ENCODE peak calls at places on chromosomes 12 and 14, in nine cellular contexts. M is NCI-H510A treated with DMSO at 0.1 percent for 48 hours; C is activated T-helper 1 cell treated with Interleukin-2 at 50 U/mL for 16 hours; J is activated naive CD4-positive, alpha-beta T cell treated with Interleukin-2 at 50 U/mL for 16 hours; F is activated CD4-positive, alpha-beta T cell treated with anti-CD3 and anti-CD28 coated beads, Interleukin-2, amount 50 U/mL, for 1 hour; U is AG04450; Y is CD8-positive, alpha-beta T cell; E is DMS79 treated with DMSO at 0.1 percent for 48 hours; N is left cardiac atrium. A is an unnamed sample.

GRCh38 chr12:10067942-10068341 is 30.8 kb downstream of the CLEC1A start:
- DNase-seq in M (no peak), C (no peak), J (no peak), F (no peak), U (no peak), Y (no peak), E (no peak), N (no peak), A (peak; percentile 36)

GRCh38 chr14:94112513-94113060 is 2.1 kb downstream of the IFI27 start:
- DNase-seq in M (no peak), C (no peak), J (no peak), F (no peak), U (no peak), Y (no peak), E (no peak), N (no peak), A (no peak)

GRCh38 chr14:35965425-35965824 is 139.3 kb downstream of the BRMS1L start:
- DNase-seq in M (no peak), C (no peak), J (no peak), F (no peak), U (no peak), Y (no peak), E (peak; percentile 59), N (no peak), A (no peak)

GRCh38 chr12:1881301-1881700 is 37.2 kb downstream of the CACNA2D4 start:
- DNase-seq in M (no peak), C (no peak), J (no peak), F (no peak), U (no peak), Y (no peak), E (no peak), N (no peak), A (no peak)

GRCh38 chr12:99334737-99335136 is 312.8 kb upstream of the GARIN6 start:
- DNase-seq in M (no peak), C (no peak), J (no peak), F (no peak), U (no peak), Y (no peak), E (no peak), N (no peak), A (no peak)

GRCh38 chr14:71250791-71251190 is 343.5 kb downstream of the PCNX1 start:
- DNase-seq in M (no peak), C (no peak), J (no peak), F (no peak), U (no peak), Y (no peak), E (no peak), N (no peak), A (no peak)

GRCh38 chr14:72401632-72402428 is 469.6 kb downstream of the RGS6 start:
- DNase-seq in M (no peak), C (no peak), J (peak; percentile 10), F (no peak), U (no peak), Y (no peak), E (no peak), N (no peak), A (no peak)

GRCh38 chr14:68947802-68948201 is 31.3 kb downstream of the ACTN1 start:
- DNase-seq in M (no peak), C (no peak), J (no peak), F (no peak), U (no peak), Y (no peak), E (no peak), N (peak; percentile 87), A (peak; percentile 71)

GRCh38 chr12:124385219-124385969 is 90.5 kb downstream of the RFLNA start:
- DNase-seq in M (no peak), C (no peak), J (no peak), F (no peak), U (peak; percentile 61), Y (no peak), E (no peak), N (no peak), A (peak; percentile 83)

GRCh38 chr12:100974747-100975146 is 180.2 kb downstream of the ANO4 start:
- DNase-seq in M (no peak), C (no peak), J (no peak), F (no peak), U (no peak), Y (no peak), E (no peak), N (no peak), A (no peak)

GRCh38 chr12:111363578-111363977 is 5.3 kb downstream of the PHETA1 start:
- DNase-seq in M (no peak), C (no peak), J (no peak), F (no peak), U (peak; percentile 8), Y (no peak), E (no peak), N (no peak), A (no peak)

GRCh38 chr12:14910090-14910915 is 24.6 kb upstream of the MGP start:
- DNase-seq in M (no peak), C (no peak), J (peak; percentile 44), F (no peak), U (no peak), Y (no peak), E (no peak), N (no peak), A (no peak)

GRCh38 chr12:94184995-94185711 is 36.8 kb downstream of the PLXNC1 start:
- DNase-seq in M (no peak), C (no peak), J (no peak), F (no peak), U (no peak), Y (no peak), E (no peak), N (no peak), A (no peak)

GRCh38 chr12:77847060-77847541 is 16.4 kb downstream of the NAV3 start:
- DNase-seq in M (peak; percentile 28), C (no peak), J (no peak), F (no peak), U (no peak), Y (no peak), E (no peak), N (no peak), A (no peak)

GRCh38 chr14:55451398-55451797 is 11.0 kb upstream of the TBPL2 start:
- DNase-seq in M (no peak), C (no peak), J (no peak), F (no peak), U (no peak), Y (no peak), E (peak; percentile 45), N (no peak), A (no peak)

GRCh38 chr14:103112488-103113243 is 10.6 kb upstream of the TNFAIP2 start:
- DNase-seq in M (peak; percentile 44), C (no peak), J (no peak), F (no peak), U (no peak), Y (no peak), E (no peak), N (no peak), A (no peak)

GRCh38 chr14:74038015-74038859 is 19.1 kb downstream of the BBOF1 start:
- DNase-seq in M (peak; percentile 90), C (no peak), J (no peak), F (no peak), U (no peak), Y (no peak), E (peak; percentile 79), N (no peak), A (no peak)

GRCh38 chr12:120571299-120571698 is 9.9 kb downstream of the POP5 start:
- DNase-seq in M (no peak), C (no peak), J (no peak), F (no peak), U (peak; percentile 16), Y (no peak), E (no peak), N (no peak), A (no peak)

GRCh38 chr12:106519587-106519986 is 63.2 kb upstream of the RFX4 start:
- DNase-seq in M (no peak), C (no peak), J (no peak), F (no peak), U (peak; percentile 54), Y (no peak), E (no peak), N (no peak), A (no peak)

GRCh38 chr12:87756111-87756510 is 273.1 kb downstream of the C12orf50 start:
- DNase-seq in M (no peak), C (no peak), J (no peak), F (no peak), U (peak; percentile 97), Y (no peak), E (no peak), N (no peak), A (no peak)

GRCh38 chr12:59808317-59808910 is 212.6 kb downstream of the SLC16A7 start:
- DNase-seq in M (no peak), C (no peak), J (no peak), F (no peak), U (no peak), Y (no peak), E (no peak), N (no peak), A (no peak)

A was measured in uterus.